ENCODE peak calls at places on chromosomes 6 and 20, in five cellular contexts. H is sigmoid colon, E is GM12878, L is cardiac muscle cell, T is left ventricle myocardium inferior. V is an unnamed sample.

GRCh38 chr6:12923644-12924235 is 207.2 kb downstream of the PHACTR1 start:
- DNase-seq in L (no peak), E (no peak), H (no peak), T (no peak), V (no peak)

GRCh38 chr20:62508641-62509051 is 32.9 kb upstream of the GATA5 start:
- DNase-seq in H (no peak), L (no peak), T (no peak), E (no peak), V (no peak)

GRCh38 chr20:14877616-14878015 is 540.2 kb upstream of the FLRT3 start:
- DNase-seq in T (no peak), E (no peak), L (no peak), H (no peak), V (no peak)

GRCh38 chr6:108198761-108199498 is 33.1 kb downstream of the NR2E1 start:
- DNase-seq in L (no peak), T (no peak), E (no peak), H (no peak), V (no peak)

GRCh38 chr6:135212020-135212806 is 31.1 kb downstream of the MYB start:
- DNase-seq in E (no peak), T (no peak), H (no peak), L (no peak), V (no peak)

GRCh38 chr6:5173862-5174643 is 86.7 kb downstream of the LYRM4 start:
- DNase-seq in H (no peak), T (no peak), L (no peak), E (peak), V (no peak)

GRCh38 chr6:31467151-31467550 is 30.8 kb upstream of the MICB start:
- DNase-seq in T (no peak), E (no peak), L (no peak), H (no peak), V (no peak)

GRCh38 chr20:62795023-62795761 is 1.1 kb upstream of the MRGBP start:
- DNase-seq in L (peak), T (no peak), H (no peak), E (no peak), V (peak)

GRCh38 chr6:170222498-170223471 is 68.1 kb downstream of the DLL1 start:
- DNase-seq in H (peak), T (no peak), E (no peak), L (no peak), V (no peak)

GRCh38 chr6:138493413-138493812 is 5.9 kb downstream of the NHSL1 start:
- DNase-seq in L (peak), E (no peak), T (no peak), H (no peak), V (no peak)

GRCh38 chr20:40744494-40745175 is 55.6 kb upstream of the MAFB start:
- DNase-seq in H (no peak), L (no peak), T (no peak), E (no peak), V (no peak)

GRCh38 chr6:135465307-135465706 is 32.2 kb downstream of the AHI1 start:
- DNase-seq in E (no peak), L (no peak), H (no peak), T (no peak), V (no peak)

GRCh38 chr6:118934461-118935330 is at the start of gene MCM9:
- DNase-seq in L (peak), E (peak), H (peak), T (peak), V (peak)

GRCh38 chr20:39855799-39856198 is 833.2 kb downstream of the MAFB start:
- DNase-seq in L (peak), E (no peak), T (no peak), H (no peak), V (no peak)

GRCh38 chr6:4256969-4257368 is 121.6 kb upstream of the ECI2 start:
- DNase-seq in T (no peak), L (peak), E (no peak), H (no peak), V (no peak)

GRCh38 chr6:156808287-156808686 is 31.1 kb downstream of the ARID1B start:
- DNase-seq in E (no peak), T (no peak), L (peak), H (no peak), V (no peak)

GRCh38 chr6:170160628-170161611 is 130.0 kb downstream of the DLL1 start:
- DNase-seq in T (no peak), E (no peak), L (no peak), H (no peak), V (no peak)

GRCh38 chr20:43824699-43825402 is 89.8 kb upstream of the TOX2 start:
- DNase-seq in T (no peak), E (peak), H (peak), L (peak), V (no peak)

GRCh38 chr6:15714658-15715057 is 51.8 kb upstream of the DTNBP1 start:
- DNase-seq in H (no peak), L (no peak), E (no peak), T (no peak), V (no peak)

GRCh38 chr6:26550250-26550993 is 12.3 kb downstream of the HMGN4 start:
- DNase-seq in H (peak), E (no peak), T (peak), L (peak), V (no peak)

GRCh38 chr6:52399511-52400315 is 20.4 kb upstream of the EFHC1 start:
- DNase-seq in T (no peak), L (peak), E (no peak), H (no peak), V (no peak)

GRCh38 chr6:28657756-28658465 is 132.2 kb downstream of the GPX5 start:
- DNase-seq in H (no peak), T (no peak), E (peak), L (peak), V (no peak)

GRCh38 chr20:3786126-3786484 is 435 bp downstream of the CENPB start:
- DNase-seq in T (peak), L (peak), H (no peak), E (no peak), V (no peak)

DNA sequence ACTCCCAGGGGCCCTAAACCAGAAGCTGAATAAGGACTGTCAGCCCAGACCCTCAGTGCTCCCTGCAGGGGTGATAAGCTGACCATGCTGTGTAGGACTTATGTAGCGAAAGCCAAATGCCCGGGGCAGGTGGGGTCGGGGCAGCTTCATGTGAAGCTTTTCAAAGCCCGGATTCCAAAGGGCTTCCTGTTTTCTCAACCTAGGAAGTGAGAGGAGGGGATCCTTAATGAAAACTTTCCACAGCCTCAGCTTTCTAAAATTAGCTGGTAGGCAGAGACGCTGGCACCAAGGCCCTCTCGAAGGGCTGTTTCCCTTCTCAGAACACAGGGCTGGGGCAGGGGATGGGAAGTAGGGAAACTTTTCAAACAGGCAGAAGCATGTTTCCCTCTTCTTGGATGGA is 149.0 kb downstream of the NFATC2 start:
- DNase-seq in H (no peak), E (no peak), T (no peak), L (no peak), V (no peak)
- H3K27ac ChIP-seq in H (no peak), E (no peak), T (peak), L (peak), V (no peak)

GRCh38 chr6:41778895-41779294 is 805 bp downstream of the FRS3 start:
- DNase-seq in H (no peak), L (no peak), T (no peak), E (no peak), V (no peak)

GRCh38 chr6:41781302-41781711 is 725 bp downstream of the PRICKLE4 start:
- DNase-seq in L (peak), T (peak), E (no peak), H (no peak), V (no peak)

GRCh38 chr6:41779336-41779735 is 364 bp downstream of the FRS3 start:
- DNase-seq in E (no peak), T (no peak), L (no peak), H (no peak), V (no peak)

GRCh38 chr6:41780623-41781301 is at the start of gene PRICKLE4:
- DNase-seq in H (peak), E (no peak), L (peak), T (peak), V (no peak)

GRCh38 chr6:41779793-41780622 is at the start of gene FRS3:
- DNase-seq in E (peak), H (peak), T (peak), L (peak), V (peak)
- H3K27ac ChIP-seq in E (no peak), H (peak), T (peak), L (peak), V (peak)

DNA sequence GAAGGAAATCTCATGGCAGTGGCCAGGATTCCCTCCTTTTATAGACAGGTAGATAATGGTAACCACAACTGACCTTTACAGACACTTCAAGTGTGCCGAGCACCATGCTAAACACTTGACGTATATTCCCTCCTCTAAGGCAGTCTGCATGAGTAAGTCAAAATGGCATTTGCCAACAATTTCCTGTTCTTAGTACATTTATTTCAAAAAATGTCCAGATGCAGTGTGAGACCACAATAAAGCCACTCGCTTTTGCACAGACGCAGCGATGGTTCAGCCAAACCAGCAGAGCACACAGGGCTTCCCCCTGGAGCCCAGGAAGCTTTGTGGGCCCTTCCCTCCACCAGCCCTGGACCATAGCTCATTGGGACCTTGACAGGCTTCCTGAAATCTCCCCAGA is 16.4 kb upstream of the GPR6 start:
- DNase-seq in L (peak), T (no peak), H (no peak), E (no peak), V (no peak)
- H3K27ac ChIP-seq in L (no peak), T (no peak), H (no peak), E (no peak), V (no peak)

GRCh38 chr6:29749668-29750067 is 26.4 kb downstream of the HLA-F start:
- DNase-seq in T (no peak), E (no peak), H (no peak), L (no peak), V (no peak)
- H3K27ac ChIP-seq in T (peak), E (no peak), H (peak), L (no peak), V (no peak)

GRCh38 chr6:21537660-21538059 is 55.9 kb upstream of the SOX4 start:
- DNase-seq in L (no peak), T (no peak), E (no peak), H (no peak), V (no peak)
- H3K27ac ChIP-seq in L (no peak), T (no peak), E (no peak), H (no peak), V (no peak)

GRCh38 chr6:104955927-104956662 is 812 bp upstream of the LIN28B start:
- DNase-seq in T (no peak), H (no peak), E (no peak), L (no peak), V (no peak)
- H3K27ac ChIP-seq in T (no peak), H (no peak), E (no peak), L (peak), V (no peak)

GRCh38 chr6:143061597-143062385 is 1.1 kb downstream of the AIG1 start:
- DNase-seq in H (no peak), T (no peak), E (no peak), L (no peak), V (no peak)

GRCh38 chr6:143060806-143061596 is at the start of gene AIG1:
- DNase-seq in E (no peak), L (no peak), T (no peak), H (no peak), V (peak)

GRCh38 chr6:143063631-143064030 is 2.9 kb downstream of the AIG1 start:
- DNase-seq in H (no peak), E (no peak), L (no peak), T (no peak), V (no peak)

GRCh38 chr6:143060354-143060805 is 309 bp upstream of the AIG1 start:
- DNase-seq in H (peak), T (peak), L (peak), E (peak), V (peak)

GRCh38 chr6:143062551-143062950 is 1.9 kb downstream of the AIG1 start:
- DNase-seq in T (no peak), H (no peak), E (no peak), L (no peak), V (no peak)
- H3K27ac ChIP-seq in T (peak), H (no peak), E (no peak), L (no peak), V (no peak)

DNA sequence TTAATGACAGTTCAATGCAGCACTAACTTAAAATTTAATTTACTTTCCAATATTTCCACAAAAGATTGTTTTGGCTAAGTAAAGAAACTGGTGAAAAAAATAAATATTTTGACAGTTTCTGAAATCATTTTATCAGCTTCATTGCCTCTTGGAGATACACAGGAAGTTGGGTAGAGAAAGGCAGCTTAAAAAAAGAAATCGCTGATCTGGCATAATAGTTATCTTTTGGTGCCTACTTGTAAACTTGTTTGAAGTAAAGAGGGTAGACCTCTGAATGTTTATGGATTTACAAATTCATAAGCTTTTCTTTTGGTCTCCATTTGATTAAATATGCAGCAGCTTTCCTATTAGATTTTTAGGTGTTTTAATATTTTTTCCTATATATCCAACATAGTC is 103.4 kb downstream of the RTN4IP1 start:
- DNase-seq in L (no peak), T (no peak), E (no peak), H (no peak), V (no peak)
- H3K27ac ChIP-seq in L (no peak), T (no peak), E (peak), H (no peak), V (no peak)

DNA sequence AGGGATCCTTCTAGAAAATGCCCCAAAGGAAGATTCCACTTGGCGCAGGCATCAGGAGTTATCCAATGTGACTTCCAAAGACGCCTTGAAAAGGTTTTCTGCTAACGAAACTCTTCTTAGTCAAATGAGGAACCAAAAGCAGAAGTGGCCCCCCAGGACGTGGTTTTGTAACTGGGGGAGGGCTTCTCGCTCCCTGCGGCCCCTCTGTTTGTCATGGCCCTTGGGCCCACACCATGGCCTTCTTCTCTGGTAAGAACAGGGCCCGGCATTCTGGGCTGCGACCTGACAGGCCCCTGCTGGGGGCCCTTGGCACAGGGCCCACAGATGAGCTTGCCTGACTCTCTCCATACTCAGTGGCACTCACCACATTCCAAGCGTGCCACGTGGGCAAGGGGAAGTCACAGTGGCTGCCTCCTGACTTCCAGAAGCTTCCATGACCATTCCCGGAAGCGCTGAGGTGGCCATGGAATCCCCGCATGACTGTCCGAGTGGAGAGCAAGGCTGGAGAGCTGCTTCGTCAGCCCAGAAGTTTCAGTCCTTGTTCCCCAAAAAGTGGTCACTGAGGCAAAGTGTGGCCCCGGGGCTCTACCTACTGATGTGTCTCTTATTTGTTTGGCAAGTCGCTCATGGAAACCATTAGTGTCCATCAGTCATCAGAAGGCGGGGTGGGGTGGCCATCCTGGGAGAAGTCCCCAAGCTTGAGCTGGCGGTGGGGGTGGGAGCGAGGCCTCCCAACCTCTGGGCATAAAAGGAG is 881 bp upstream of the CTSZ start:
- DNase-seq in E (peak), L (no peak), T (peak), H (peak), V (no peak)
- H3K27ac ChIP-seq in E (peak), L (no peak), T (peak), H (peak), V (peak)

DNA sequence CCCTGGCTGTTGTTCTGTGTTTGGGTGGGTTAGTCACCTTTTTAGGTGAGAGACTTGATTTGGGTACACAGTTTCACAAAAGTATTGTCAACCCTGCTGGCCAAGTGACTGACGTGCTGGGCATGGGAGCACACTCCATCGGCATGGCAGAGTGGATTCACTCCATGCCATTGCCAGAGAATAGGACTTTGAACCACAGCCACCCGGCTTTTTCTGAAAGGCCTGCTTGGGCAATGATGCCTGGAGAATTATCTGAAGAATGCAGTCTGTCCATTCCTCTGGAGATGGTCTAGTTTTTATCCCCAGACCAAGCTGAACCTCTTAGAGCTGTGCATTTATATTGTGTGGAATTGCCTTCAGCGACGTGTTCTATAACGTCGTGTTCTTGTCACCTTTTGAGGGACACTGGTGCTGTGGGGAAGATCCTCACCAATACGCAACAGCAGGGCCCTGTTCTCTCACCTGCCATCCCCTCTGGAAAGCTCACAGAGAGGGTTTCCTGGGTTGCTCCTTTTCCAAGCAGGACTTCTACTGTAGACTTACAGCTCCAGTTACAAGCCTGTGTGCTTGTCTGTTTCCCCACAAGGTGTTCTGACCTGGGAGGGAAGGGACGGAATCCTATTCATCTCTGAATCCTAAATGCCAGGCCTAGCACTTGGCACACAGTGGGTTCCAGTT is 183.4 kb upstream of the AKAP12 start:
- DNase-seq in E (no peak), H (no peak), T (no peak), L (no peak), V (no peak)
- H3K27ac ChIP-seq in E (no peak), H (peak), T (no peak), L (peak), V (no peak)

V was measured in caudate nucleus.